ENCODE peak calls at places on chromosomes 11 and 22, in ten cellular contexts. P is T1000; M is NCI-H460; V is AG04450; Q is amygdala; B is activated gamma-delta T cell treated with anti-CD3 and anti-CD28 coated beads, Interleukin-2, amount 50 U/mL, for 16 hours; H is stimulated activated CD8-positive, alpha-beta memory T cell treated with anti-CD3 and anti-CD28 coated beads, Interleukin-2, amount 100 ng/mL, for 48 hours; F is NCI-H69; E is stimulated activated CD4-positive, alpha-beta T cell treated with anti-CD3 and anti-CD28 coated beads, Interleukin-4, amount 100 ng/mL, for 24 hours; D is Kasumi-1. O is an unnamed sample.

GRCh38 chr11:123409456-123409801 is 20.6 kb upstream of the GRAMD1B start:
- DNase-seq in P (no peak), M (no peak), V (no peak), Q (no peak), B (no peak), H (no peak), F (peak; percentile 83), E (no peak), D (no peak), O (no peak)

GRCh38 chr11:10350341-10350740 is 45.5 kb downstream of the ADM start:
- DNase-seq in P (peak; percentile 44), M (no peak), V (no peak), Q (no peak), B (no peak), H (no peak), F (peak; percentile 28), E (no peak), D (no peak), O (no peak)

GRCh38 chr22:32617271-32617670 is 142.7 kb downstream of the FBXO7 start:
- DNase-seq in P (no peak), M (no peak), V (no peak), Q (no peak), B (no peak), H (no peak), F (no peak), E (no peak), D (no peak), O (no peak)

GRCh38 chr22:50473088-50473487 is 1.7 kb downstream of the SBF1 start:
- DNase-seq in P (no peak), M (no peak), V (no peak), Q (no peak), B (peak; percentile 30), H (peak; percentile 46), F (peak; percentile 45), E (peak; percentile 44), D (peak; percentile 33), O (no peak)

GRCh38 chr11:26651916-26652315 is 69.9 kb downstream of the SLC5A12 start:
- DNase-seq in P (no peak), M (no peak), V (no peak), Q (no peak), B (no peak), H (no peak), F (no peak), E (no peak), D (no peak), O (no peak)

GRCh38 chr11:43010042-43010441 is 301.8 kb upstream of the API5 start:
- DNase-seq in P (no peak), M (no peak), V (no peak), Q (no peak), B (no peak), H (no peak), F (no peak), E (no peak), D (peak; percentile 88), O (no peak)

GRCh38 chr11:6705905-6706535 is 22.9 kb upstream of the MRPL17 start:
- DNase-seq in P (peak; percentile 16), M (peak; percentile 36), V (no peak), Q (no peak), B (no peak), H (no peak), F (peak; percentile 57), E (peak; percentile 52), D (peak; percentile 62), O (no peak)

GRCh38 chr22:26890870-26891269 is 233.5 kb downstream of the MIAT start:
- DNase-seq in P (no peak), M (no peak), V (no peak), Q (no peak), B (no peak), H (no peak), F (peak; percentile 8), E (no peak), D (no peak), O (no peak)

GRCh38 chr11:116357769-116358544 is 414.8 kb downstream of the BUD13 start:
- DNase-seq in P (no peak), M (no peak), V (no peak), Q (no peak), B (no peak), H (peak; percentile 2), F (peak; percentile 17), E (no peak), D (no peak), O (no peak)

GRCh38 chr11:104772806-104773241 is 125.4 kb downstream of the CASP12 start:
- DNase-seq in P (no peak), M (no peak), V (peak; percentile 68), Q (no peak), B (no peak), H (no peak), F (no peak), E (no peak), D (no peak), O (peak; percentile 37)

GRCh38 chr11:120188371-120188770 is 22.5 kb upstream of the OAF start:
- DNase-seq in P (no peak), M (no peak), V (no peak), Q (no peak), B (no peak), H (no peak), F (no peak), E (no peak), D (no peak), O (no peak)

GRCh38 chr22:27880778-27881394 is 38.2 kb downstream of the PITPNB start:
- DNase-seq in P (peak; percentile 10), M (peak; percentile 44), V (peak; percentile 72), Q (no peak), B (no peak), H (no peak), F (peak; percentile 64), E (peak; percentile 16), D (peak; percentile 83), O (peak; percentile 63)

GRCh38 chr22:40597541-40598453 is 38.7 kb downstream of the MRTFA start:
- DNase-seq in P (no peak), M (no peak), V (no peak), Q (no peak), B (no peak), H (no peak), F (no peak), E (no peak), D (no peak), O (no peak)

GRCh38 chr22:20424937-20425587 is 12.6 kb downstream of the SCARF2 start:
- DNase-seq in P (no peak), M (no peak), V (no peak), Q (no peak), B (no peak), H (no peak), F (no peak), E (no peak), D (no peak), O (no peak)

GRCh38 chr11:9629064-9629463 is 34.8 kb upstream of the SWAP70 start:
- DNase-seq in P (no peak), M (no peak), V (no peak), Q (no peak), B (no peak), H (no peak), F (no peak), E (no peak), D (no peak), O (no peak)

GRCh38 chr11:15737326-15737725 is 619.0 kb downstream of the SOX6 start:
- DNase-seq in P (no peak), M (no peak), V (no peak), Q (no peak), B (no peak), H (no peak), F (no peak), E (no peak), D (no peak), O (no peak)

GRCh38 chr11:117671370-117671769 is 125.6 kb downstream of the DSCAML1 start:
- DNase-seq in P (no peak), M (no peak), V (no peak), Q (no peak), B (no peak), H (no peak), F (no peak), E (no peak), D (no peak), O (no peak)

GRCh38 chr11:108857382-108857781 is 192.5 kb downstream of the DDX10 start:
- DNase-seq in P (no peak), M (no peak), V (no peak), Q (no peak), B (no peak), H (no peak), F (peak; percentile 16), E (no peak), D (no peak), O (no peak)

GRCh38 chr11:130160460-130161090 is 993 bp downstream of the ST14 start:
- DNase-seq in P (no peak), M (no peak), V (no peak), Q (no peak), B (no peak), H (no peak), F (peak; percentile 65), E (no peak), D (peak; percentile 7), O (no peak)

GRCh38 chr22:46076651-46077339 is 73.5 kb upstream of the PPARA start:
- DNase-seq in P (no peak), M (no peak), V (no peak), Q (no peak), B (no peak), H (no peak), F (peak; percentile 75), E (no peak), D (no peak), O (no peak)

GRCh38 chr11:60762851-60763691 is 6.4 kb downstream of the MS4A15 start:
- DNase-seq in P (no peak), M (peak; percentile 13), V (no peak), Q (no peak), B (no peak), H (no peak), F (peak; percentile 89), E (no peak), D (peak; percentile 4), O (no peak)

GRCh38 chr22:49657275-49657973 is 170.2 kb downstream of the BRD1 start:
- DNase-seq in P (no peak), M (no peak), V (no peak), Q (no peak), B (peak; percentile 64), H (peak; percentile 73), F (no peak), E (peak; percentile 78), D (peak; percentile 87), O (no peak)

GRCh38 chr11:123707606-123708205 is 33.8 kb downstream of the ZNF202 start:
- DNase-seq in P (no peak), M (peak; percentile 64), V (peak; percentile 39), Q (no peak), B (peak; percentile 22), H (peak; percentile 39), F (peak; percentile 79), E (peak; percentile 57), D (peak; percentile 83), O (peak; percentile 32)

GRCh38 chr11:69744435-69744834 is 30.7 kb downstream of the FGF4 start:
- DNase-seq in P (no peak), M (no peak), V (peak; percentile 37), Q (no peak), B (no peak), H (no peak), F (no peak), E (no peak), D (no peak), O (peak; percentile 62)

GRCh38 chr22:29205598-29206371 is at the start of gene EMID1:
- DNase-seq in P (no peak), M (no peak), V (no peak), Q (no peak), B (no peak), H (peak; percentile 13), F (peak; percentile 78), E (peak; percentile 12), D (no peak), O (no peak)

GRCh38 chr22:31177420-31178162 is 17.6 kb downstream of the RNF185 start:
- DNase-seq in P (no peak), M (no peak), V (peak; percentile 83), Q (no peak), B (no peak), H (no peak), F (peak; percentile 64), E (no peak), D (no peak), O (no peak)

GRCh38 chr11:117856252-117856651 is 20.2 kb downstream of the FXYD6 start:
- DNase-seq in P (no peak), M (no peak), V (no peak), Q (no peak), B (no peak), H (no peak), F (no peak), E (no peak), D (no peak), O (no peak)

GRCh38 chr11:119148855-119149370 is at the start of gene ABCG4:
- DNase-seq in P (no peak), M (no peak), V (no peak), Q (no peak), B (no peak), H (no peak), F (peak; percentile 67), E (peak; percentile 12), D (no peak), O (no peak)

O was measured in smooth muscle cell of the brain vasculature.